ENCODE peak calls at places on chromosome 15, in four cellular contexts. Q, V, D and X are unnamed samples.

GRCh38 chr15:82643992-82644391 is 3.2 kb downstream of the CPEB1 start:
- DNase-seq in Q (no peak), V (no peak), D (no peak), X (peak; percentile 13)

GRCh38 chr15:70121656-70122297 is 24.1 kb upstream of the TLE3 start:
- DNase-seq in Q (no peak), V (peak; percentile 81), D (peak; percentile 89), X (peak; percentile 86)

GRCh38 chr15:45702041-45702440 is 67.2 kb downstream of the SQOR start:
- DNase-seq in Q (no peak), V (no peak), D (no peak), X (no peak)

GRCh38 chr15:57213783-57214366 is 162.4 kb upstream of the CGNL1 start:
- DNase-seq in Q (peak; percentile 55), V (no peak), D (peak; percentile 74), X (peak; percentile 64)

GRCh38 chr15:92595506-92596337 is 59.9 kb downstream of the FAM174B start:
- DNase-seq in Q (no peak), V (no peak), D (no peak), X (no peak)

GRCh38 chr15:34582461-34583357 is 742 bp downstream of the GOLGA8B start:
- DNase-seq in Q (peak; percentile 30), V (no peak), D (peak; percentile 30), X (peak; percentile 49)

GRCh38 chr15:59298876-59299275 is 73.8 kb downstream of the MYO1E start:
- DNase-seq in Q (no peak), V (no peak), D (no peak), X (no peak)

GRCh38 chr15:99507016-99507731 is 58.6 kb upstream of the MEF2A start:
- DNase-seq in Q (no peak), V (peak; percentile 38), D (peak; percentile 78), X (peak; percentile 88)

GRCh38 chr15:70479785-70480184 is 283.6 kb downstream of the UACA start:
- DNase-seq in Q (no peak), V (no peak), D (no peak), X (no peak)

GRCh38 chr15:92796163-92796611 is 103.9 kb upstream of the CHD2 start:
- DNase-seq in Q (no peak), V (no peak), D (no peak), X (no peak)

GRCh38 chr15:57777034-57777433 is 70.5 kb downstream of the POLR2M start:
- DNase-seq in Q (no peak), V (no peak), D (no peak), X (no peak)

GRCh38 chr15:41981373-41982132 is 9.2 kb upstream of the EHD4 start:
- DNase-seq in Q (no peak), V (no peak), D (no peak), X (peak; percentile 19)

GRCh38 chr15:31297880-31298456 is 28.7 kb upstream of the KLF13 start:
- DNase-seq in Q (no peak), V (no peak), D (no peak), X (no peak)

GRCh38 chr15:80436511-80437307 is 32.5 kb downstream of the ARNT2 start:
- DNase-seq in Q (no peak), V (peak; percentile 11), D (peak; percentile 41), X (peak; percentile 71)

GRCh38 chr15:47663106-47663505 is 54.2 kb upstream of the SEMA6D start:
- DNase-seq in Q (no peak), V (peak; percentile 23), D (no peak), X (no peak)

GRCh38 chr15:45221967-45222366 is 30.1 kb upstream of the SLC28A2 start:
- DNase-seq in Q (no peak), V (no peak), D (no peak), X (no peak)

GRCh38 chr15:44656913-44657312 is 6.5 kb downstream of the SPG11 start:
- DNase-seq in Q (no peak), V (no peak), D (no peak), X (no peak)

GRCh38 chr15:45157974-45158373 is 28.2 kb downstream of the DUOX1 start:
- DNase-seq in Q (no peak), V (peak; percentile 44), D (peak; percentile 87), X (peak; percentile 79)